ENCODE peak calls at places on chromosomes 12 and 14, in ten cellular contexts. One of them, this sample, is unnamed.

GRCh38 chr14:104223810-104224515 is 85.6 kb downstream of the KIF26A start:
- DNase-seq in endodermal cell: no peak
- DNase-seq in lower leg skin: no peak
- DNase-seq in cardiac fibroblast: no peak
- DNase-seq in A549: no peak
- DNase-seq in heart left ventricle: no peak
- DNase-seq in Peyer's patch: no peak
- DNase-seq in AG04450: no peak
- DNase-seq in left ventricle myocardium inferior: no peak
- DNase-seq in fibroblast of lung: no peak
- DNase-seq in this sample: no peak

GRCh38 chr12:78628701-78629100 is 235.9 kb upstream of the SYT1 start:
- DNase-seq in endodermal cell: no peak
- DNase-seq in lower leg skin: no peak
- DNase-seq in A549: no peak
- DNase-seq in Peyer's patch: no peak
- DNase-seq in AG04450: no peak
- DNase-seq in fibroblast of lung: no peak
- DNase-seq in heart left ventricle: no peak
- DNase-seq in left ventricle myocardium inferior: no peak
- DNase-seq in cardiac fibroblast: no peak
- DNase-seq in this sample: no peak

GRCh38 chr14:100375273-100375962 is 52.3 kb downstream of the SLC25A47 start:
- DNase-seq in A549: peak; percentile 64
- DNase-seq in endodermal cell: peak; percentile 88
- DNase-seq in cardiac fibroblast: peak; percentile 98
- DNase-seq in fibroblast of lung: peak; percentile 97
- DNase-seq in heart left ventricle: peak; percentile 87
- DNase-seq in left ventricle myocardium inferior: peak; percentile 79
- DNase-seq in lower leg skin: peak; percentile 92
- DNase-seq in AG04450: peak; percentile 96
- DNase-seq in Peyer's patch: peak; percentile 79
- DNase-seq in this sample: no peak

GRCh38 chr12:93378373-93379310 is 917 bp downstream of the NUDT4 start:
- DNase-seq in Peyer's patch: peak; percentile 75
- DNase-seq in cardiac fibroblast: peak; percentile 63
- DNase-seq in fibroblast of lung: peak; percentile 83
- DNase-seq in heart left ventricle: peak; percentile 44
- DNase-seq in AG04450: peak; percentile 32
- DNase-seq in lower leg skin: peak; percentile 86
- DNase-seq in endodermal cell: peak; percentile 83
- DNase-seq in A549: peak; percentile 64
- DNase-seq in left ventricle myocardium inferior: peak; percentile 31
- DNase-seq in this sample: peak; percentile 10

GRCh38 chr12:124913474-124914391 is 717 bp downstream of the UBC start:
- DNase-seq in heart left ventricle: peak; percentile 85
- DNase-seq in endodermal cell: peak; percentile 94
- DNase-seq in lower leg skin: peak; percentile 97
- DNase-seq in Peyer's patch: peak; percentile 98
- DNase-seq in cardiac fibroblast: peak; percentile 72
- DNase-seq in A549: peak; percentile 94
- DNase-seq in left ventricle myocardium inferior: peak; percentile 83
- DNase-seq in AG04450: no peak
- DNase-seq in fibroblast of lung: peak; percentile 75
- DNase-seq in this sample: no peak

GRCh38 chr14:95305145-95305544 is 14.6 kb downstream of the CLMN start:
- DNase-seq in AG04450: no peak
- DNase-seq in left ventricle myocardium inferior: no peak
- DNase-seq in lower leg skin: no peak
- DNase-seq in Peyer's patch: no peak
- DNase-seq in heart left ventricle: no peak
- DNase-seq in fibroblast of lung: no peak
- DNase-seq in endodermal cell: no peak
- DNase-seq in A549: no peak
- DNase-seq in cardiac fibroblast: no peak
- DNase-seq in this sample: no peak

GRCh38 chr12:62434504-62435336 is 31.9 kb upstream of the MON2 start:
- DNase-seq in heart left ventricle: no peak
- DNase-seq in fibroblast of lung: no peak
- DNase-seq in endodermal cell: peak; percentile 53
- DNase-seq in left ventricle myocardium inferior: no peak
- DNase-seq in lower leg skin: no peak
- DNase-seq in Peyer's patch: no peak
- DNase-seq in AG04450: no peak
- DNase-seq in cardiac fibroblast: no peak
- DNase-seq in A549: no peak
- DNase-seq in this sample: no peak

GRCh38 chr14:96103560-96104460 is 64.6 kb downstream of the C14orf132 start:
- DNase-seq in A549: no peak
- DNase-seq in AG04450: no peak
- DNase-seq in lower leg skin: peak; percentile 77
- DNase-seq in Peyer's patch: no peak
- DNase-seq in left ventricle myocardium inferior: no peak
- DNase-seq in cardiac fibroblast: no peak
- DNase-seq in heart left ventricle: no peak
- DNase-seq in fibroblast of lung: no peak
- DNase-seq in endodermal cell: no peak
- DNase-seq in this sample: no peak

GRCh38 chr14:68880581-68881105 is 87.8 kb upstream of the ZFP36L1 start:
- DNase-seq in A549: no peak
- DNase-seq in Peyer's patch: peak; percentile 30
- DNase-seq in fibroblast of lung: no peak
- DNase-seq in lower leg skin: no peak
- DNase-seq in cardiac fibroblast: no peak
- DNase-seq in AG04450: no peak
- DNase-seq in endodermal cell: no peak
- DNase-seq in heart left ventricle: no peak
- DNase-seq in left ventricle myocardium inferior: no peak
- DNase-seq in this sample: no peak

GRCh38 chr14:68879841-68880575 is 87.1 kb upstream of the ZFP36L1 start:
- DNase-seq in AG04450: no peak
- DNase-seq in lower leg skin: no peak
- DNase-seq in fibroblast of lung: no peak
- DNase-seq in cardiac fibroblast: no peak
- DNase-seq in left ventricle myocardium inferior: no peak
- DNase-seq in Peyer's patch: peak; percentile 22
- DNase-seq in endodermal cell: no peak
- DNase-seq in heart left ventricle: no peak
- DNase-seq in A549: no peak
- DNase-seq in this sample: no peak

GRCh38 chr14:68884031-68885030 is 91.5 kb upstream of the ZFP36L1 start:
- DNase-seq in endodermal cell: no peak
- DNase-seq in A549: peak; percentile 87
- DNase-seq in heart left ventricle: peak; percentile 59
- DNase-seq in lower leg skin: no peak
- DNase-seq in Peyer's patch: peak; percentile 45
- DNase-seq in left ventricle myocardium inferior: peak; percentile 63
- DNase-seq in cardiac fibroblast: peak; percentile 89
- DNase-seq in AG04450: peak; percentile 77
- DNase-seq in fibroblast of lung: peak; percentile 95
- DNase-seq in this sample: peak; percentile 25

GRCh38 chr14:68881396-68881795 is 88.5 kb upstream of the ZFP36L1 start:
- DNase-seq in endodermal cell: no peak
- DNase-seq in cardiac fibroblast: no peak
- DNase-seq in Peyer's patch: peak; percentile 24
- DNase-seq in lower leg skin: no peak
- DNase-seq in A549: no peak
- DNase-seq in fibroblast of lung: no peak
- DNase-seq in AG04450: no peak
- DNase-seq in heart left ventricle: no peak
- DNase-seq in left ventricle myocardium inferior: no peak
- DNase-seq in this sample: no peak

DNA sequence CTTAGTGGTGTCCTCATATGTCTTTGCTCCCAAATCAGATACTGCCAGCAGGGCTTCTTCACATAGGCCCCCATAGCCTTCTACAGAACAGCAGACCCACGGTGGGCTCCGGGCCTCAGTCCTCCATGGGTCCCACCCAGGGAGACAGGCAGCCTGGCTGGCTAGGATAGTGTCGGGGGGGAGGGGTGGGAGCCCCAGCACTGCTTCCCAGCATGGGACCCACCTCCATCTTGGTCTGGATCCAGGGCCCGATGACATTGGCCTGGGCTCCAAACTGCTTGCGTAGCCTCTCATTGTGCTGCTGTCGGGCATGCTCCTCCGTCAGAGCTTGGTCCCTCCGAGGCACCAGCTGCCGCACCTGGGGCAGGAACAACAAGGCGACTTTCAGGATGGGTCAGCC is 89.4 kb upstream of the ZFP36L1 start:
- DNase-seq in left ventricle myocardium inferior: no peak
- DNase-seq in A549: no peak
- DNase-seq in endodermal cell: no peak
- DNase-seq in fibroblast of lung: no peak
- DNase-seq in Peyer's patch: no peak
- DNase-seq in AG04450: no peak
- DNase-seq in heart left ventricle: no peak
- DNase-seq in cardiac fibroblast: no peak
- DNase-seq in lower leg skin: no peak
- DNase-seq in this sample: no peak
- H3K4me3 ChIP-seq in left ventricle myocardium inferior: no peak overlapping the region
- H3K4me3 ChIP-seq in A549: no peak overlapping the region
- H3K4me3 ChIP-seq in endodermal cell: no peak overlapping the region
- H3K4me3 ChIP-seq in fibroblast of lung: no peak overlapping the region
- H3K4me3 ChIP-seq in Peyer's patch: no peak overlapping the region
- H3K4me3 ChIP-seq in AG04450: no peak overlapping the region
- H3K4me3 ChIP-seq in heart left ventricle: no peak overlapping the region
- H3K4me3 ChIP-seq in cardiac fibroblast: no peak overlapping the region
- H3K4me3 ChIP-seq in lower leg skin: no peak overlapping the region
- H3K4me3 ChIP-seq in this sample: no peak overlapping the region

DNA sequence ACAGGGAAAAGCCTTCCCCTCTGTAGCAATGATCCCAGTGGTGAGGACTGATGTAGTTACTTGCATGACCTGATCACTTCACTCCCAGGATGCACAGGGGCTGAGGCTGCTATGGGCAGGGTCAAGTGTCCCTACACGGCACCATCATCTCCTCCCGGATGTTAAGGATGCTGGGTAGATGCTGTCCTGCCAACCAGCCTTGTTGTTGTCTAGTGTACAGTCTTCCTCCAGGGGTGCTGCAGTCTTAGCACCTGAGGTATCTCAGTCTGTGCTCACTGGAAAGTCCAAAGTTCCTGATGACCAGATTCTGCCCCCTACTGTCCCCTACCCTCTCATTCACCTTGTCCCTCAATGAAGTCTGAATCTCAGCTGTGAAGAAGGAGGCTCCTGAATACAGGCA is 20.1 kb downstream of the CPM start:
- DNase-seq in heart left ventricle: no peak
- DNase-seq in lower leg skin: no peak
- DNase-seq in A549: peak; percentile 11
- DNase-seq in left ventricle myocardium inferior: no peak
- DNase-seq in Peyer's patch: no peak
- DNase-seq in endodermal cell: peak; percentile 55
- DNase-seq in AG04450: no peak
- DNase-seq in fibroblast of lung: no peak
- DNase-seq in cardiac fibroblast: no peak
- DNase-seq in this sample: no peak
- TF ChIP-seq CTCF in heart left ventricle: no peak
- TF ChIP-seq CTCF in lower leg skin: no peak
- TF ChIP-seq CTCF in A549: no peak
- TF ChIP-seq CTCF in left ventricle myocardium inferior: no peak
- TF ChIP-seq CTCF in Peyer's patch: no peak
- TF ChIP-seq CTCF in endodermal cell: peak; percentile 34
- TF ChIP-seq CTCF in AG04450: no peak
- TF ChIP-seq CTCF in fibroblast of lung: no peak
- TF ChIP-seq CTCF in cardiac fibroblast: no peak
- TF ChIP-seq CTCF in this sample: peak; percentile 6

DNA sequence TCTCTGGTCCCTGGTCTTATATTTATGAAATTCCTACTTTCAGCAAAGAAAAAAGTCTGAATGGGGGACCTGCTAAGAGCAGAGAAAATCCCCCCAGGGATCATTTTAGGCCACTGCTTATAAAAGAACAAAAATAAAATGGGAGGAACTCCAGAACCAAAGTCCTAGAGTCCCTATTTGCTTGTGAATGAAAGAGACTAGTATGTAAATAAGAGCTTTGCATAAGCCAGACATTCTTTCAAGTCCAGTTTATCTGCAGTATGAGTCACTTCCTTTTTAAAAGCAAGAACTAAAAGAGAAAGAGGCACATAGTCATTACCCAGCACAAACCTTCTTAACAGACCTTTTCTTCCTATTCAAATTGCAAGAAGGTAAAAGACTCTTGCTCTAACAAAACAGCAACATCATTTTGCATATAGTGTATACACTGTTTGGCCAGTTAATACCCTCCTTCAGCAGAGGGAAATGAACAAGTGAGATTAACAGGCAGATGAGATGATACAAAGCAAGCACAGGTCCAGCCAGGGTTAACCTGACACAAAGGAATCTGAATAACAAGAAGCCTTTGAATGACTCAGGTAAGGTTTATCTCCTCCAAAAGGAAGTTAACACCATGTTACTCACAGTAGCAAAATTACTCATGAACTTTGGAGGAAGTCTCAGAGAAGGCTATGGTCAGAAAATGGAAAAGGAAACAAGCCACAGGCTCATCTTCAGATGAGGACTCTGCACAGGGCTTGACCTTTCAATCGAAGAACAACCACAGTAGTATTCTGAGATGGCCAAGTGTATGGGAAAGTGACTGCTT is 87.3 kb downstream of the PHLDA1 start:
- DNase-seq in heart left ventricle: no peak
- DNase-seq in AG04450: peak; percentile 55
- DNase-seq in lower leg skin: no peak
- DNase-seq in Peyer's patch: no peak
- DNase-seq in endodermal cell: peak; percentile 71
- DNase-seq in cardiac fibroblast: peak; percentile 91
- DNase-seq in left ventricle myocardium inferior: no peak
- DNase-seq in A549: peak; percentile 94
- DNase-seq in fibroblast of lung: peak; percentile 97
- DNase-seq in this sample: peak; percentile 72
- H3K4me3 ChIP-seq in heart left ventricle: no peak overlapping the region
- H3K4me3 ChIP-seq in AG04450: no peak overlapping the region
- H3K4me3 ChIP-seq in lower leg skin: no peak overlapping the region
- H3K4me3 ChIP-seq in Peyer's patch: no peak overlapping the region
- H3K4me3 ChIP-seq in endodermal cell: peak overlapping the region; percentile 51
- H3K4me3 ChIP-seq in cardiac fibroblast: no peak overlapping the region
- H3K4me3 ChIP-seq in left ventricle myocardium inferior: no peak overlapping the region
- H3K4me3 ChIP-seq in A549: peak overlapping the region; percentile 2
- H3K4me3 ChIP-seq in fibroblast of lung: no peak overlapping the region
- H3K4me3 ChIP-seq in this sample: no peak overlapping the region

DNA sequence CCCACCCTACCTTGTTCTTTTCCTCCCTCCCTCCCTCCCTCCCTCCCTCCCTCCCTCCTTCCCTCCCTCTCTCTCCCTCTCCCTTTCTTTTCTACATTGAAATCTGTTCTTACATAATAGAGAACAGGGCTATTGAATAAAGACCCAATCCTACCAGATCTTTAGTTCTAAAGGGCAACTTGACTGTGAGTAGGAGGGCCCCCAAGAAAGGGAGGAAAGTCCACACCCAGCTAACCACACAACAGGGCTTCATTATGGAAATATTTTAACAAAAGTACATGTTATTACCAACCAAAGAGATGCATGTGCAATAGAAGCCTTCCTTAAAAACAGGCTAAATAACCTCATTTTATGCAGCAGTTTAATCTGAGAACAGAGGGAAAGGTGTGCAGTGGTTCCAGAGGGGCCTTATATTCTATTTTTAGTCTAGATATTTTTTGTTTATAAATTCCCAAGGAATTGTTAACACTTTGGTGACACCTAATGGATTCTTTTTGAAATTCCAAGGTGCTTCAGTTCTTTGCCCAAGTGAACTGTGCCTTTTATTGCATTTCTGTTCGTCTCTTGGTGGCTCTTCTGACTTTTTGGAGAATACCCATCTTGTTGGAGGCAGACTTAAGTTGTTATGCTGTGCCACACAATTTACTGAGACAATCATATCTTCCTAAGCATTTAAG is 63.0 kb downstream of the GNS start:
- DNase-seq in Peyer's patch: no peak
- DNase-seq in fibroblast of lung: peak; percentile 19
- DNase-seq in left ventricle myocardium inferior: no peak
- DNase-seq in AG04450: no peak
- DNase-seq in lower leg skin: no peak
- DNase-seq in cardiac fibroblast: peak; percentile 60
- DNase-seq in A549: peak; percentile 53
- DNase-seq in endodermal cell: no peak
- DNase-seq in heart left ventricle: no peak
- DNase-seq in this sample: no peak
- TF ChIP-seq CTCF in Peyer's patch: no peak
- TF ChIP-seq CTCF in fibroblast of lung: peak; percentile 32
- TF ChIP-seq CTCF in left ventricle myocardium inferior: peak; percentile 63
- TF ChIP-seq CTCF in AG04450: peak; percentile 34
- TF ChIP-seq CTCF in lower leg skin: no peak
- TF ChIP-seq CTCF in cardiac fibroblast: peak; percentile 21
- TF ChIP-seq CTCF in A549: peak; percentile 78
- TF ChIP-seq CTCF in endodermal cell: peak; percentile 51
- TF ChIP-seq CTCF in heart left ventricle: peak; percentile 61
- TF ChIP-seq CTCF in this sample: peak; percentile 11